ENCODE peak calls at places on chromosomes 3 and 15, in five cellular contexts. W is cardiac muscle cell, V is DND-41, X is adrenal gland, C is lower lobe of right lung. D is an unnamed sample.

GRCh38 chr3:55818485-55818884 is 331.4 kb upstream of the WNT5A start:
- DNase-seq in C (no peak), V (no peak), X (no peak), W (peak; percentile 18), D (no peak)

GRCh38 chr3:187042062-187042745 is 97.1 kb downstream of the RPL39L start:
- DNase-seq in X (no peak), V (no peak), C (no peak), W (no peak), D (no peak)

GRCh38 chr3:20104167-20104661 is 64.0 kb downstream of the KAT2B start:
- DNase-seq in C (no peak), X (no peak), W (no peak), V (peak; percentile 77), D (no peak)

GRCh38 chr3:27507111-27507510 is 22.9 kb upstream of the SLC4A7 start:
- DNase-seq in X (no peak), C (no peak), W (no peak), V (no peak), D (no peak)

GRCh38 chr3:74353039-74353438 is 261.4 kb downstream of the CNTN3 start:
- DNase-seq in C (no peak), W (peak; percentile 9), V (no peak), X (no peak), D (no peak)

GRCh38 chr15:69825941-69826817 is 271.5 kb downstream of the TLE3 start:
- DNase-seq in W (no peak), V (no peak), X (no peak), C (no peak), D (no peak)

GRCh38 chr3:141401095-141401494 is 32.8 kb downstream of the ZBTB38 start:
- DNase-seq in W (no peak), V (no peak), C (no peak), X (no peak), D (no peak)

GRCh38 chr15:38072507-38073277 is 138.3 kb downstream of the TMCO5A start:
- DNase-seq in X (peak; percentile 70), C (peak; percentile 75), V (no peak), W (peak; percentile 60), D (peak; percentile 85)

GRCh38 chr3:41726891-41727290 is 235.0 kb downstream of the ULK4 start:
- DNase-seq in W (no peak), X (no peak), V (no peak), C (no peak), D (no peak)

GRCh38 chr3:122628567-122628966 is 51.1 kb downstream of the PARP15 start:
- DNase-seq in V (no peak), X (no peak), C (no peak), W (no peak), D (no peak)

GRCh38 chr3:17033516-17034168 is 148.9 kb downstream of the PLCL2 start:
- DNase-seq in V (no peak), X (peak; percentile 25), W (peak; percentile 25), C (no peak), D (no peak)

GRCh38 chr3:80677796-80678195 is 910.0 kb upstream of the ROBO1 start:
- DNase-seq in X (no peak), C (no peak), V (no peak), W (no peak), D (no peak)

GRCh38 chr3:160796813-160797164 is 40.8 kb downstream of the PPM1L start:
- DNase-seq in C (no peak), V (no peak), X (no peak), W (no peak), D (no peak)

GRCh38 chr3:65030847-65031463 is 343.2 kb upstream of the ADAMTS9 start:
- DNase-seq in W (no peak), X (no peak), C (no peak), V (peak; percentile 4), D (no peak)

GRCh38 chr3:135970500-135971116 is 5.1 kb downstream of the PPP2R3A start:
- DNase-seq in X (no peak), W (no peak), C (no peak), V (no peak), D (no peak)

GRCh38 chr3:74139648-74140047 is 474.8 kb downstream of the CNTN3 start:
- DNase-seq in C (no peak), X (no peak), W (peak; percentile 4), V (no peak), D (no peak)

GRCh38 chr3:16140116-16140893 is 34.2 kb upstream of the GALNT15 start:
- DNase-seq in C (no peak), V (no peak), W (no peak), X (no peak), D (no peak)

GRCh38 chr3:100032262-100032661 is 82.0 kb downstream of the FILIP1L start:
- DNase-seq in C (no peak), W (no peak), V (no peak), X (peak; percentile 23), D (no peak)

GRCh38 chr15:68220967-68221366 is 8.6 kb downstream of the CLN6 start:
- DNase-seq in W (no peak), C (no peak), X (no peak), V (no peak), D (no peak)

GRCh38 chr3:123013876-123014275 is 13.7 kb downstream of the SEMA5B start:
- DNase-seq in W (no peak), X (no peak), V (no peak), C (no peak), D (no peak)

GRCh38 chr15:69758810-69759410 is 306.3 kb downstream of the RPLP1 start:
- DNase-seq in C (peak; percentile 58), X (peak; percentile 23), W (no peak), V (peak; percentile 87), D (peak; percentile 93)

GRCh38 chr3:184016820-184017671 is 638 bp downstream of the ABCC5 start:
- DNase-seq in C (peak; percentile 78), V (peak; percentile 56), X (peak; percentile 34), W (peak; percentile 69), D (peak; percentile 92)

GRCh38 chr15:52114656-52115055 is 2.1 kb upstream of the BCL2L10 start:
- DNase-seq in C (no peak), W (no peak), X (no peak), V (no peak), D (no peak)

GRCh38 chr3:173750095-173750494 is 352.6 kb downstream of the NLGN1 start:
- DNase-seq in C (no peak), W (no peak), V (no peak), X (no peak), D (no peak)

GRCh38 chr15:95812491-95812890 is 518.0 kb upstream of the NR2F2 start:
- DNase-seq in W (no peak), V (no peak), X (no peak), C (no peak), D (no peak)

GRCh38 chr15:93232840-93233239 is 143.8 kb upstream of the RGMA start:
- DNase-seq in W (no peak), V (peak; percentile 62), C (no peak), X (no peak), D (no peak)

GRCh38 chr15:93235321-93235720 is 146.3 kb upstream of the RGMA start:
- DNase-seq in X (no peak), W (no peak), V (no peak), C (no peak), D (no peak)

GRCh38 chr15:93233710-93234109 is 144.7 kb upstream of the RGMA start:
- DNase-seq in V (no peak), X (no peak), C (no peak), W (no peak), D (no peak)

GRCh38 chr15:93231261-93231939 is 142.4 kb upstream of the RGMA start:
- DNase-seq in W (no peak), V (peak; percentile 74), C (no peak), X (no peak), D (no peak)

DNA sequence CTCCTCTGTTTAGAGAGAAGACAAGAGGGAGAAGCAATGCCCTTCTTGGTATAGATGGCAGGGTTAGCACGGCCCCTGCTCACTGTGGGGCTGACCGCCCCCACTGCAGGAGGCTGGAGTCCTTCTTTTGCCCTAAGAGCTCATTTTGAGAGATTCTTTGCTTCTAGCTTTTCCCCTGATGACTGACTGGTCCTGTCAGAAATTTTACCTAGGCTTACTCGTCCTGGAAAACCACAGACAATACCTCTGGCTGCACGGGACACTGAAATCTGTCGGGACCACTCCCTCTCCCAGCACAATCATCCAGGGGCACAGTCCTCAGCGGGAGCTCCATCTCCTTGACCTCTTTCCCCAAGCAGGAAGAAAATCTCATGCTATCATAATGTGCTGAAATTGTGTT is 143.0 kb upstream of the RGMA start:
- DNase-seq in C (no peak), X (no peak), V (no peak), W (no peak), D (no peak)
- H3K4me3 ChIP-seq in C (no peak overlapping the region), X (no peak overlapping the region), V (peak overlapping the region; percentile 64), W (no peak overlapping the region), D (no peak overlapping the region)

GRCh38 chr15:40274350-40275274 is 8.3 kb downstream of the ANKRD63 start:
- DNase-seq in C (peak; percentile 85), X (peak; percentile 79), W (peak; percentile 88), V (peak; percentile 83), D (peak; percentile 96)

GRCh38 chr15:40270246-40270995 is 12.4 kb downstream of the ANKRD63 start:
- DNase-seq in V (no peak), W (no peak), C (no peak), X (no peak), D (no peak)

GRCh38 chr15:40273428-40273827 is 9.4 kb downstream of the ANKRD63 start:
- DNase-seq in C (no peak), V (no peak), X (no peak), W (no peak), D (no peak)

GRCh38 chr15:40271915-40272712 is 10.8 kb downstream of the ANKRD63 start:
- DNase-seq in V (no peak), W (no peak), C (no peak), X (no peak), D (no peak)

DNA sequence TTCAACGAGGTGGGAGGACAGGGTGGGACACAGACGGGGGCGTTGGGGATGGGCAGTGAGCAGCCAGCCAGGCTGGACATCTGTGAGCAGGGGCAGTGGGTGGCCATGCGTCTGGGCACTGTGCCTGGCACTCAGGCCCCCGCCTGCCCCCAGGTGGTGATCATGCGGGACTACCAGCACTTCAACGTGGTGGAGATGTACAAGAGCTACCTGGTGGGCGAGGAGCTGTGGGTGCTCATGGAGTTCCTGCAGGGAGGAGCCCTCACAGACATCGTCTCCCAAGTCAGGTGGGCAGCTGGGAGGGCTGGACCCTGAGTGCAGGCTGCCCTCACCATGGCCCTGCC is 10.2 kb downstream of the ANKRD63 start:
- DNase-seq in C (no peak), V (no peak), X (no peak), W (no peak), D (no peak)
- TF ChIP-seq CTCF in C (no peak), V (peak; percentile 31), X (no peak), W (no peak), D (no peak)

GRCh38 chr3:18415836-18416235 is 9.3 kb downstream of the SATB1 start:
- DNase-seq in X (no peak), C (no peak), W (no peak), V (no peak), D (no peak)

GRCh38 chr3:18420584-18420983 is 4.6 kb downstream of the SATB1 start:
- DNase-seq in W (no peak), X (no peak), C (no peak), V (no peak), D (no peak)

GRCh38 chr3:18416332-18416731 is 8.8 kb downstream of the SATB1 start:
- DNase-seq in C (no peak), V (no peak), X (no peak), W (no peak), D (no peak)

GRCh38 chr3:18419232-18419631 is 5.9 kb downstream of the SATB1 start:
- DNase-seq in W (no peak), X (no peak), C (no peak), V (no peak), D (no peak)

GRCh38 chr3:18418173-18418572 is 7.0 kb downstream of the SATB1 start:
- DNase-seq in V (no peak), W (no peak), C (no peak), X (no peak), D (no peak)
- H3K4me3 ChIP-seq in V (no peak overlapping the region), W (no peak overlapping the region), C (no peak overlapping the region), X (no peak overlapping the region), D (no peak overlapping the region)

GRCh38 chr3:24069045-24069444 is 124.0 kb downstream of the NR1D2 start:
- DNase-seq in W (no peak), V (no peak), X (no peak), C (no peak), D (no peak)
- TF ChIP-seq CTCF in W (peak; percentile 25), V (no peak), X (peak; percentile 19), C (peak; percentile 36), D (no peak)

D was measured in spleen.